ENCODE peak calls at places on chromosomes 16 and 17, in seven cellular contexts. One of them, this sample, is unnamed. For H3K4me1, the result is how much of the 10 kb centered on the place peaks cover.

GRCh38 chr16:5045499-5046115 is 11.9 kb upstream of the NAGPA start:
- DNase-seq in effector memory CD4-positive, alpha-beta T cell: no peak
- DNase-seq in PC-3: no peak
- DNase-seq in left ventricle myocardium inferior: no peak
- DNase-seq in stomach: no peak
- DNase-seq in cardiac muscle cell: no peak
- DNase-seq in HepG2: no peak
- DNase-seq in this sample: no peak

GRCh38 chr16:27444470-27444869 is 42.5 kb downstream of the IL21R start:
- DNase-seq in left ventricle myocardium inferior: no peak
- DNase-seq in effector memory CD4-positive, alpha-beta T cell: no peak
- DNase-seq in stomach: no peak
- DNase-seq in PC-3: no peak
- DNase-seq in cardiac muscle cell: no peak
- DNase-seq in HepG2: no peak
- DNase-seq in this sample: no peak

GRCh38 chr17:57874058-57874419 is 24.2 kb upstream of the MRPS23 start:
- DNase-seq in stomach: no peak
- DNase-seq in left ventricle myocardium inferior: no peak
- DNase-seq in cardiac muscle cell: no peak
- DNase-seq in effector memory CD4-positive, alpha-beta T cell: no peak
- DNase-seq in HepG2: no peak
- DNase-seq in PC-3: no peak
- DNase-seq in this sample: no peak

GRCh38 chr17:37506678-37507077 is 17.0 kb downstream of the DUSP14 start:
- DNase-seq in stomach: no peak
- DNase-seq in cardiac muscle cell: peak
- DNase-seq in left ventricle myocardium inferior: no peak
- DNase-seq in PC-3: peak
- DNase-seq in HepG2: peak
- DNase-seq in effector memory CD4-positive, alpha-beta T cell: no peak
- DNase-seq in this sample: peak

GRCh38 chr17:81511800-81512559 is 619 bp downstream of the ACTG1 start:
- DNase-seq in cardiac muscle cell: peak
- DNase-seq in HepG2: no peak
- DNase-seq in stomach: no peak
- DNase-seq in effector memory CD4-positive, alpha-beta T cell: peak
- DNase-seq in PC-3: no peak
- DNase-seq in left ventricle myocardium inferior: no peak
- DNase-seq in this sample: no peak

GRCh38 chr17:67256075-67256732 is 11.2 kb upstream of the HELZ start:
- DNase-seq in left ventricle myocardium inferior: no peak
- DNase-seq in PC-3: no peak
- DNase-seq in effector memory CD4-positive, alpha-beta T cell: no peak
- DNase-seq in stomach: no peak
- DNase-seq in HepG2: no peak
- DNase-seq in cardiac muscle cell: no peak
- DNase-seq in this sample: no peak

GRCh38 chr17:81160747-81161453 is 4.4 kb upstream of the PVALEF start:
- DNase-seq in left ventricle myocardium inferior: no peak
- DNase-seq in cardiac muscle cell: no peak
- DNase-seq in effector memory CD4-positive, alpha-beta T cell: no peak
- DNase-seq in HepG2: no peak
- DNase-seq in PC-3: no peak
- DNase-seq in stomach: no peak
- DNase-seq in this sample: no peak

GRCh38 chr17:64496786-64497564 is at the start of gene POLG2:
- DNase-seq in PC-3: peak
- DNase-seq in cardiac muscle cell: peak
- DNase-seq in stomach: peak
- DNase-seq in HepG2: peak
- DNase-seq in effector memory CD4-positive, alpha-beta T cell: peak
- DNase-seq in left ventricle myocardium inferior: peak
- DNase-seq in this sample: peak

GRCh38 chr17:39903158-39903884 is 15.1 kb downstream of the GSDMB start:
- DNase-seq in stomach: no peak
- DNase-seq in effector memory CD4-positive, alpha-beta T cell: no peak
- DNase-seq in cardiac muscle cell: no peak
- DNase-seq in HepG2: no peak
- DNase-seq in PC-3: no peak
- DNase-seq in left ventricle myocardium inferior: no peak
- DNase-seq in this sample: no peak

GRCh38 chr17:3026856-3027751 is 36.3 kb downstream of the OR1D5 start:
- DNase-seq in effector memory CD4-positive, alpha-beta T cell: no peak
- DNase-seq in stomach: no peak
- DNase-seq in HepG2: no peak
- DNase-seq in left ventricle myocardium inferior: no peak
- DNase-seq in PC-3: no peak
- DNase-seq in cardiac muscle cell: peak
- DNase-seq in this sample: no peak

GRCh38 chr17:7486181-7486580 is 2.0 kb downstream of the POLR2A start:
- DNase-seq in HepG2: no peak
- DNase-seq in left ventricle myocardium inferior: no peak
- DNase-seq in stomach: no peak
- DNase-seq in effector memory CD4-positive, alpha-beta T cell: no peak
- DNase-seq in PC-3: no peak
- DNase-seq in cardiac muscle cell: no peak
- DNase-seq in this sample: no peak

GRCh38 chr17:17191346-17191792 is 14.8 kb downstream of the PLD6 start:
- DNase-seq in PC-3: no peak
- DNase-seq in effector memory CD4-positive, alpha-beta T cell: no peak
- DNase-seq in left ventricle myocardium inferior: peak
- DNase-seq in cardiac muscle cell: no peak
- DNase-seq in HepG2: no peak
- DNase-seq in stomach: no peak
- DNase-seq in this sample: peak

DNA sequence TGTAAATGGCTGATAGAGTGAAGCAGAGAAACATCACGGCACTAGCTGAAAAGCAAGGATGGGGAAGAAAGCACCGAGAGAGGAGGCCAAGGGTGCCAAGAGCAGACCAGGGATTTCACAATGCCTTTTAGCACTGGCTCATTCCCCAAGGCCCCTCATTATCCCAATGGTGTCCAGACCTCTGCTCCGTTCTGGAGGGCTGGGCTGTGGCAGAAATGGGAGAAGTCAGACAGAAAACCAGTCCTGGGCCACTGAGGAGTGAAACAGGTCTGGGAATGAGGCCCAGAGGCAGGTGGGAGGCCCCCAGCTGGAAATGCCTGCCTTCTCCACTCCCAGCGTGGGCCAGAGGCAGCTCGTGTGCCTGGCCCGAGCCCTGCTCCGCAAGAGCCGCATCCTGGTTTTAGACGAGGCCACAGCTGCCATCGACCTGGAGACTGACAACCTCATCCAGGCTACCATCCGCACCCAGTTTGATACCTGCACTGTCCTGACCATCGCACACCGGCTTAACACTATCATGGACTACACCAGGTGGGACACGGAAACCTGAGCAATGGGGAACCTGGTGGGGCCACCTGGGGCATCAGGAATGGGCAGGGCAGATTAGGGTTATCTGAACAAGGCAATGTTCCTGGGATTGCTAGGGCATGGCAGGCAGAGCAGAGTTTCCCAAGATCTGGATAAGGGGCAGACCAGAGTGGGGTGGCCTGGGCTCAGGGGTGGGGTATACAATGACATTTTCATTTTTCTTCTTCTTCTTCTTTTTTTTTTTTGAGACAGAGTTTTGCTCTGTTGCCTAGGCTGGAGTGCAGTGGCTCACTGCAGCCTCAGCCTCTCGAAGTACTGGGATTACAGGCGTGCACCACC is 20.3 kb downstream of the ANKRD40 start:
- DNase-seq in cardiac muscle cell: no peak
- DNase-seq in stomach: no peak
- DNase-seq in left ventricle myocardium inferior: no peak
- DNase-seq in HepG2: peak
- DNase-seq in PC-3: no peak
- DNase-seq in effector memory CD4-positive, alpha-beta T cell: no peak
- DNase-seq in this sample: peak
- H3K4me1 ChIP-seq in cardiac muscle cell: under half
- H3K4me1 ChIP-seq in stomach: half or more
- H3K4me1 ChIP-seq in left ventricle myocardium inferior: under half
- H3K4me1 ChIP-seq in HepG2: half or more
- H3K4me1 ChIP-seq in PC-3: half or more
- H3K4me1 ChIP-seq in effector memory CD4-positive, alpha-beta T cell: under half
- H3K4me1 ChIP-seq in this sample: under half

DNA sequence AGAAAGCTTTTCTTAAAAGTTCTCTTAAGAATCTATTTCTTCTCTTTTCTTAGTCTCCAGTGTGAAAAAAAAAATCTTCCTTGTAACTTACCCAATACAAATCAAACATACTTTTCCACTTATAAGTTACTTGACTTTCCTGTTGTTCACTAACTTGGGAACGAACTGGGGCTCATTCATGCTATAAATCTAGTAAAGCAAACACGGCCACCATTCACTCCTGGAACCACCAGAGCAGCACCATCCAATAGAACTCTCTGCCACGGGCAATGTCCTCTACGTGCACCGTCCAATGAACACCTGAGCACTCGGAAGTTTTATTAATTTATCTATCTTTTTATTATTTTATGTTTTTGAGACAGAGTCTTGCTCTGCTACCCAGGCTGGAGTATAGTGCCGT is 20.7 kb downstream of the SRP68 start:
- DNase-seq in HepG2: no peak
- DNase-seq in left ventricle myocardium inferior: no peak
- DNase-seq in stomach: no peak
- DNase-seq in PC-3: no peak
- DNase-seq in effector memory CD4-positive, alpha-beta T cell: no peak
- DNase-seq in cardiac muscle cell: no peak
- DNase-seq in this sample: no peak
- H3K27ac ChIP-seq in HepG2: no peak
- H3K27ac ChIP-seq in left ventricle myocardium inferior: no peak
- H3K27ac ChIP-seq in stomach: no peak
- H3K27ac ChIP-seq in PC-3: peak
- H3K27ac ChIP-seq in effector memory CD4-positive, alpha-beta T cell: no peak
- H3K27ac ChIP-seq in cardiac muscle cell: no peak
- H3K27ac ChIP-seq in this sample: no peak

DNA sequence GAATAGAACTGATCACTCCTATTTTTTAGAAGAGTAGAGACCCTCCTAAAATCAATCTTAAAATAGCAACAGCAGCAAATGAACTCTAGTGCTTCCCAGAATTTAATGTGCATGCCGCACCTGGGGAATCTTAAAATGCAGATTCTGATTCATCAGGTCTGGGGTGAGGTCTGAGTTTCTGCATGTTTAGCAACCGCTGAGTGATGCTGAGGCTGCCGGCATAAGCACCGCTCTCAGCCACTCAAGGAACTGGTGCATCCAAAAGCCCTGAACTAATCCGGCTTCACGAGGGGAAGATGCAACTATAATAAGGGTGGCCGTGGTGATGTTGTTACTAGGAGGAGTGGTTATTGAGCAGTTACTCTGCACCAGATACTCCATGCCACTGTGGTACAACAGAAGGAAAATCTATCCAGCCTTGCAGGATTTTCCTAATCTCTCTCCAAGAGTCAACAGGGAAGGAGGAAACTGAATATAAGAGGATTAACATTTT is 19.7 kb downstream of the SDK2 start:
- DNase-seq in left ventricle myocardium inferior: no peak
- DNase-seq in PC-3: no peak
- DNase-seq in cardiac muscle cell: no peak
- DNase-seq in effector memory CD4-positive, alpha-beta T cell: no peak
- DNase-seq in stomach: no peak
- DNase-seq in HepG2: no peak
- DNase-seq in this sample: no peak
- H3K4me1 ChIP-seq in left ventricle myocardium inferior: under half
- H3K4me1 ChIP-seq in PC-3: under half
- H3K4me1 ChIP-seq in cardiac muscle cell: under half
- H3K4me1 ChIP-seq in effector memory CD4-positive, alpha-beta T cell: under half
- H3K4me1 ChIP-seq in stomach: under half
- H3K4me1 ChIP-seq in HepG2: under half
- H3K4me1 ChIP-seq in this sample: under half

DNA sequence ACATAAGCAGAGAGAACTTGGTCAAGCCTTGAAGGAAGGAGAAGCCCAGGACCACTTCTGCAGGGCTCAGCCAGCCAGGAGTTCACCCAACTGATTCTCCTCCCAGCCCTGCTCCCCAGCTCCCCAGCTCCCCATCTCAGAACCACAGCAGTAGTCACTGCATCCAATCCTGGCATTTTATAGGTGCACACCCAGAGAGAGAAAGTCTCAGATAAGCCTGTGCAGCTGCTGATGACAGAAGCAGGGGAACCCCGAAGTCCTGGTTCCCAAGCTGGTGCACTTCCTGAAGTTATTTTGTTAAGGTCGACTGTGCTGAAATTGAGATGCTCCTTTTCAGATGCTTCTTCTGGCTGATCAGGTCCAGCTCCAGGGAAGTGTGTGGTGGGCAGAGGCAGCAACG is 6.6 kb downstream of the RNF112 start:
- DNase-seq in HepG2: no peak
- DNase-seq in effector memory CD4-positive, alpha-beta T cell: no peak
- DNase-seq in cardiac muscle cell: no peak
- DNase-seq in PC-3: no peak
- DNase-seq in left ventricle myocardium inferior: no peak
- DNase-seq in stomach: no peak
- DNase-seq in this sample: no peak
- H3K27ac ChIP-seq in HepG2: no peak
- H3K27ac ChIP-seq in effector memory CD4-positive, alpha-beta T cell: no peak
- H3K27ac ChIP-seq in cardiac muscle cell: no peak
- H3K27ac ChIP-seq in PC-3: no peak
- H3K27ac ChIP-seq in left ventricle myocardium inferior: no peak
- H3K27ac ChIP-seq in stomach: peak
- H3K27ac ChIP-seq in this sample: no peak

DNA sequence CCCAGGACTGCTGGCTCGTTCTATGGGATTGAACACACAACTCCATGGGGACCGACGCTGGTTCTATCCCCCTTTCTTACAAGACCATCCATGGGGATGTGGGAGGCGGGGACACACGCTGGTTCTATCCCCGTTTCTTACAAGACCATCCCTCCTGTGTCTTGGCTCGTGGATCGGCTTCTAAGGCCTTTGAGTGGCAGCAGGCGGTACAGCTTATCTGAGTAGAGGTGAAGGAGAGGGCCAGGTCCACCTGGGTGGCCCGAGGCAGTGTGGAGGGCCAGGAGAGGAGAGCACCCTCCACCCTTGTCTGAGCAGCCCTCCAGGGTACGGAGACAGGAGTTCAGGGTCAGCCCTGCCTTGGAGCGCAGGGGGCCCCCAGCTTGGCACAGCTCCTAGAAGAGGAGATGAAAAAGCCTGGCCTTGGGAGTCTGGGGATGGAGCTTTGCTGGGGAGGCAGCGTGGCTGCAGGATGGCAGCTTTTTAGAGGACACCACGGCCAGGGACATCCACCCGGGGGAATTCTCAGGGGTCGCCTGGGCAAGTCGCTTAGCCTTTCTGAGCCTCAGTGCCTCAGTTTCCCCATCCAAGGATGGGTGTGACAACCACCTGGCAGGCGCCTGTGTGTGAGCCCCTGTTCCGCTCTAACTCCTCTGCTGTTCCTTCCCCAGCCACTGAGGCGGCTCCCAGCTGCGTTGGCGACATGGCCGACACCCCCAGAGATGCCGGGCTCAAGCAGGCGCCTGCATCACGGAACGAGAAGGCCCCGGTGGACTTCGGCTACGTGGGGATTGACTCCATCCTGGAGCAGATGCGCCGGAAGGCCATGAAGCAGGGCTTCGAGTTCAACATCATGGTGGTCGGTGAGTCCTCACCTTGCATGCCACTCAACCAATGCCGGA is 341.0 kb downstream of the SEC14L1 start:
- DNase-seq in left ventricle myocardium inferior: no peak
- DNase-seq in cardiac muscle cell: peak
- DNase-seq in HepG2: no peak
- DNase-seq in effector memory CD4-positive, alpha-beta T cell: no peak
- DNase-seq in PC-3: no peak
- DNase-seq in stomach: no peak
- DNase-seq in this sample: no peak
- H3K4me1 ChIP-seq in left ventricle myocardium inferior: half or more
- H3K4me1 ChIP-seq in cardiac muscle cell: under half
- H3K4me1 ChIP-seq in HepG2: under half
- H3K4me1 ChIP-seq in effector memory CD4-positive, alpha-beta T cell: under half
- H3K4me1 ChIP-seq in PC-3: under half
- H3K4me1 ChIP-seq in stomach: under half
- H3K4me1 ChIP-seq in this sample: under half

This sample was measured in mesendoderm.